ENCODE peak calls at places on chromosomes 13 and 19, in six cellular contexts. One of them, this sample, is unnamed.

GRCh38 chr19:47057328-47057727 is 8.9 kb upstream of the TMEM160 start:
- DNase-seq in omental fat pad: no peak
- DNase-seq in GM04503: no peak
- DNase-seq in Caco-2: no peak
- DNase-seq in tibial artery: no peak
- DNase-seq in ELR: peak; percentile 46
- DNase-seq in this sample: no peak

GRCh38 chr19:52397310-52398090 is at the start of gene ZNF528:
- DNase-seq in tibial artery: peak; percentile 96
- DNase-seq in Caco-2: peak; percentile 93
- DNase-seq in ELR: peak; percentile 95
- DNase-seq in GM04503: peak; percentile 63
- DNase-seq in omental fat pad: peak; percentile 99
- DNase-seq in this sample: peak; percentile 99

GRCh38 chr13:93672996-93673395 is 446.4 kb downstream of the GPC6 start:
- DNase-seq in Caco-2: no peak
- DNase-seq in omental fat pad: no peak
- DNase-seq in tibial artery: no peak
- DNase-seq in GM04503: no peak
- DNase-seq in ELR: no peak
- DNase-seq in this sample: no peak

GRCh38 chr13:73092831-73093230 is 34.0 kb downstream of the KLF5 start:
- DNase-seq in GM04503: no peak
- DNase-seq in tibial artery: no peak
- DNase-seq in omental fat pad: no peak
- DNase-seq in ELR: peak; percentile 6
- DNase-seq in Caco-2: no peak
- DNase-seq in this sample: no peak

GRCh38 chr13:26697069-26697955 is 63.3 kb downstream of the GPR12 start:
- DNase-seq in GM04503: no peak
- DNase-seq in ELR: no peak
- DNase-seq in tibial artery: no peak
- DNase-seq in omental fat pad: no peak
- DNase-seq in Caco-2: no peak
- DNase-seq in this sample: no peak

GRCh38 chr19:10007366-10007765 is 2.9 kb downstream of the COL5A3 start:
- DNase-seq in omental fat pad: no peak
- DNase-seq in tibial artery: peak; percentile 29
- DNase-seq in Caco-2: no peak
- DNase-seq in ELR: no peak
- DNase-seq in GM04503: no peak
- DNase-seq in this sample: no peak

GRCh38 chr13:106155411-106155810 is 380.1 kb downstream of the EFNB2 start:
- DNase-seq in ELR: peak; percentile 86
- DNase-seq in tibial artery: no peak
- DNase-seq in GM04503: no peak
- DNase-seq in omental fat pad: no peak
- DNase-seq in Caco-2: no peak
- DNase-seq in this sample: peak; percentile 20

GRCh38 chr13:74442751-74443150 is 308.5 kb upstream of the KLF12 start:
- DNase-seq in tibial artery: no peak
- DNase-seq in ELR: no peak
- DNase-seq in Caco-2: no peak
- DNase-seq in omental fat pad: no peak
- DNase-seq in GM04503: no peak
- DNase-seq in this sample: no peak

GRCh38 chr19:12773571-12773970 is 1.8 kb downstream of the HOOK2 start:
- DNase-seq in tibial artery: no peak
- DNase-seq in Caco-2: no peak
- DNase-seq in ELR: peak; percentile 60
- DNase-seq in GM04503: no peak
- DNase-seq in omental fat pad: no peak
- DNase-seq in this sample: peak; percentile 72

GRCh38 chr19:8924283-8924682 is 85.9 kb downstream of the MUC16 start:
- DNase-seq in omental fat pad: no peak
- DNase-seq in tibial artery: no peak
- DNase-seq in Caco-2: no peak
- DNase-seq in GM04503: no peak
- DNase-seq in ELR: no peak
- DNase-seq in this sample: no peak

GRCh38 chr13:113351514-113352026 is 12.4 kb downstream of the GRTP1 start:
- DNase-seq in omental fat pad: no peak
- DNase-seq in ELR: no peak
- DNase-seq in tibial artery: no peak
- DNase-seq in Caco-2: no peak
- DNase-seq in GM04503: no peak
- DNase-seq in this sample: no peak

GRCh38 chr19:31419871-31420430 is 70.7 kb upstream of the TSHZ3 start:
- DNase-seq in omental fat pad: no peak
- DNase-seq in GM04503: no peak
- DNase-seq in ELR: no peak
- DNase-seq in Caco-2: no peak
- DNase-seq in tibial artery: no peak
- DNase-seq in this sample: no peak

GRCh38 chr13:94914829-94915228 is 202.5 kb upstream of the SOX21 start:
- DNase-seq in tibial artery: no peak
- DNase-seq in omental fat pad: no peak
- DNase-seq in ELR: peak; percentile 17
- DNase-seq in GM04503: no peak
- DNase-seq in Caco-2: no peak
- DNase-seq in this sample: no peak

GRCh38 chr19:39390460-39390758 is 497 bp downstream of the PAF1 start:
- DNase-seq in omental fat pad: no peak
- DNase-seq in Caco-2: no peak
- DNase-seq in ELR: peak; percentile 62
- DNase-seq in GM04503: no peak
- DNase-seq in tibial artery: peak; percentile 63
- DNase-seq in this sample: no peak

GRCh38 chr19:14582894-14583340 is at the start of gene CLEC17A:
- DNase-seq in Caco-2: no peak
- DNase-seq in tibial artery: no peak
- DNase-seq in omental fat pad: no peak
- DNase-seq in ELR: no peak
- DNase-seq in GM04503: no peak
- DNase-seq in this sample: no peak

GRCh38 chr13:81377926-81378325 is 1037.0 kb upstream of the SPRY2 start:
- DNase-seq in omental fat pad: no peak
- DNase-seq in GM04503: no peak
- DNase-seq in Caco-2: no peak
- DNase-seq in ELR: peak; percentile 42
- DNase-seq in tibial artery: no peak
- DNase-seq in this sample: no peak

GRCh38 chr19:12843999-12844732 is 5.9 kb downstream of the MAST1 start:
- DNase-seq in tibial artery: no peak
- DNase-seq in ELR: no peak
- DNase-seq in Caco-2: no peak
- DNase-seq in GM04503: no peak
- DNase-seq in omental fat pad: no peak
- DNase-seq in this sample: no peak